ENCODE peak calls at places on chromosomes 5 and 9, in four cellular contexts. L is endothelial cell, B is stomach, I is HTR-8/SVneo. V is an unnamed sample.

GRCh38 chr5:153617190-153617589 is 126.7 kb downstream of the GRIA1 start:
- DNase-seq in B (no peak), I (no peak), L (no peak), V (no peak)

GRCh38 chr5:66713998-66714397 is 117.8 kb downstream of the MAST4 start:
- DNase-seq in I (no peak), B (no peak), L (no peak), V (no peak)

GRCh38 chr9:27124151-27124550 is 15.1 kb downstream of the TEK start:
- DNase-seq in I (no peak), L (no peak), B (no peak), V (no peak)

GRCh38 chr5:33180900-33181299 is 259.9 kb upstream of the TARS1 start:
- DNase-seq in L (peak; percentile 6), B (no peak), I (peak; percentile 30), V (no peak)

GRCh38 chr5:113508756-113509155 is 4.7 kb upstream of the YTHDC2 start:
- DNase-seq in L (no peak), I (no peak), B (no peak), V (no peak)

GRCh38 chr5:109247943-109248342 is 161.8 kb downstream of the PJA2 start:
- DNase-seq in I (no peak), L (no peak), B (no peak), V (no peak)

GRCh38 chr9:137075275-137075775 is 2.0 kb upstream of the UAP1L1 start:
- DNase-seq in B (no peak), I (no peak), L (no peak), V (no peak)

GRCh38 chr9:104971521-104971920 is 43.6 kb upstream of the ABCA1 start:
- DNase-seq in I (no peak), B (no peak), L (no peak), V (no peak)

GRCh38 chr5:79642210-79642609 is 30.0 kb downstream of the TENT2 start:
- DNase-seq in B (no peak), I (no peak), L (no peak), V (no peak)

GRCh38 chr9:130539473-130540223 is 39.7 kb upstream of the FUBP3 start:
- DNase-seq in B (no peak), L (no peak), I (peak; percentile 56), V (no peak)

GRCh38 chr5:124664287-124664686 is 82.2 kb downstream of the ZNF608 start:
- DNase-seq in B (no peak), I (no peak), L (no peak), V (no peak)

GRCh38 chr5:128579669-128580068 is 41.6 kb upstream of the FBN2 start:
- DNase-seq in L (no peak), B (no peak), I (peak; percentile 23), V (no peak)